ENCODE peak calls at places on chromosomes 13 and 19, in eight cellular contexts. S, D, Z, U, P, X, R and M are unnamed samples.

GRCh38 chr13:94054159-94054558 is 425.3 kb downstream of the DCT start:
- DNase-seq in R (no peak), S (no peak), X (no peak), U (no peak), Z (no peak), P (no peak), D (no peak), M (no peak)

GRCh38 chr13:76012091-76012721 is 376.1 kb downstream of the LMO7 start:
- DNase-seq in R (peak; percentile 34), P (no peak), U (no peak), Z (peak; percentile 53), D (no peak), X (no peak), S (no peak), M (no peak)

GRCh38 chr13:113184568-113185440 is 23.7 kb downstream of the PCID2 start:
- DNase-seq in S (no peak), P (no peak), Z (no peak), R (no peak), D (no peak), U (no peak), X (no peak), M (no peak)

GRCh38 chr19:15104411-15104810 is 2.8 kb upstream of the SYDE1 start:
- DNase-seq in Z (no peak), X (no peak), S (no peak), P (no peak), D (no peak), U (no peak), R (no peak), M (no peak)

GRCh38 chr13:35923347-35923746 is 207.8 kb downstream of the DCLK1 start:
- DNase-seq in U (no peak), P (no peak), R (peak; percentile 56), X (no peak), S (no peak), D (no peak), Z (peak; percentile 65), M (no peak)

GRCh38 chr13:108961542-108962125 is 332.2 kb downstream of the MYO16 start:
- DNase-seq in D (no peak), S (no peak), R (peak; percentile 71), P (no peak), X (peak; percentile 49), U (peak; percentile 74), Z (peak; percentile 74), M (no peak)

GRCh38 chr19:41480336-41480735 is 37.4 kb downstream of the ERICH4 start:
- DNase-seq in X (no peak), D (no peak), R (no peak), P (no peak), Z (no peak), S (no peak), U (no peak), M (no peak)

GRCh38 chr19:12095111-12095790 is 30.7 kb downstream of the ZNF844 start:
- DNase-seq in U (no peak), P (no peak), R (peak; percentile 21), S (no peak), D (no peak), X (no peak), Z (peak; percentile 63), M (no peak)

GRCh38 chr13:48403151-48403631 is 9.7 kb downstream of the LPAR6 start:
- DNase-seq in R (peak; percentile 67), P (no peak), Z (peak; percentile 53), U (no peak), D (no peak), S (no peak), X (no peak), M (no peak)

GRCh38 chr13:38024431-38024830 is 154.9 kb upstream of the TRPC4 start:
- DNase-seq in U (no peak), Z (peak; percentile 42), S (no peak), R (peak; percentile 5), D (no peak), P (no peak), X (no peak), M (no peak)

GRCh38 chr13:85651440-85651839 is 147.8 kb downstream of the SLITRK6 start:
- DNase-seq in S (no peak), Z (no peak), D (no peak), X (no peak), R (no peak), U (no peak), P (no peak), M (no peak)

GRCh38 chr19:53519431-53519830 is 18.5 kb upstream of the ZNF331 start:
- DNase-seq in D (no peak), X (no peak), R (no peak), U (no peak), Z (no peak), P (no peak), S (no peak), M (no peak)

GRCh38 chr13:59633290-59633689 is 530.4 kb downstream of the DIAPH3 start:
- DNase-seq in D (no peak), R (peak; percentile 55), Z (peak; percentile 37), X (no peak), P (no peak), S (no peak), U (no peak), M (no peak)

GRCh38 chr19:49567722-49568454 is 12.5 kb downstream of the NOSIP start:
- DNase-seq in P (peak; percentile 57), U (no peak), R (peak; percentile 47), S (no peak), X (no peak), D (no peak), Z (no peak), M (no peak)

GRCh38 chr19:36139473-36140288 is at the start of gene CAPNS1:
- DNase-seq in P (peak; percentile 98), U (peak; percentile 99), D (peak; percentile 95), Z (peak; percentile 95), X (peak; percentile 92), S (peak; percentile 96), R (peak; percentile 98), M (peak; percentile 99)

GRCh38 chr19:48841571-48841970 is 5.3 kb upstream of the HSD17B14 start:
- DNase-seq in U (no peak), S (no peak), D (no peak), X (no peak), P (no peak), Z (no peak), R (no peak), M (no peak)

GRCh38 chr19:16261584-16262370 is 62.8 kb upstream of the KLF2 start:
- DNase-seq in D (no peak), X (no peak), S (no peak), P (no peak), U (no peak), R (no peak), Z (no peak), M (no peak)

DNA sequence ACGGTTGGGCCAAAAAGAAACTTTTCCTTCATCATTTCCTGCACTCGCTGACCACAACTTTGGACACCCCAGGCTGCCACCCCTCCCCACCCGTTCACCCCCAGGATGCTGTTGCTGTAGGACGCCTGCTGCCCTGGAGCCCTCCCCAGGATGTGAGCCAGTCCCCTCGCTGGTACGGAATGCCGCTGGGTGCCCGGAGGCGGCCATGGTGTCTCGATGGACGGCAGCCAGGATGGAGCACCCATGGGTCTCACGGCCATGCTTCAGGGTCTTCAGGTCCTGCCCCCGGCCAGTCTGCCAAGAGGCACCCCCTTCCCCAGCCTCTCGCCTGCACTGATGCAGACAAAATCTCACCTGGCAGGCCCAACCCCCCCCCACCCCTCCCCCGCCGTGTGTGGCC is 15.4 kb upstream of the CSNK1G2 start:
- DNase-seq in Z (no peak), P (no peak), D (no peak), X (no peak), S (no peak), U (no peak), R (no peak), M (no peak)
- TF ChIP-seq CTCF in Z (no peak), P (no peak), D (no peak), X (no peak), S (no peak), U (no peak), R (no peak), M (no peak)

DNA sequence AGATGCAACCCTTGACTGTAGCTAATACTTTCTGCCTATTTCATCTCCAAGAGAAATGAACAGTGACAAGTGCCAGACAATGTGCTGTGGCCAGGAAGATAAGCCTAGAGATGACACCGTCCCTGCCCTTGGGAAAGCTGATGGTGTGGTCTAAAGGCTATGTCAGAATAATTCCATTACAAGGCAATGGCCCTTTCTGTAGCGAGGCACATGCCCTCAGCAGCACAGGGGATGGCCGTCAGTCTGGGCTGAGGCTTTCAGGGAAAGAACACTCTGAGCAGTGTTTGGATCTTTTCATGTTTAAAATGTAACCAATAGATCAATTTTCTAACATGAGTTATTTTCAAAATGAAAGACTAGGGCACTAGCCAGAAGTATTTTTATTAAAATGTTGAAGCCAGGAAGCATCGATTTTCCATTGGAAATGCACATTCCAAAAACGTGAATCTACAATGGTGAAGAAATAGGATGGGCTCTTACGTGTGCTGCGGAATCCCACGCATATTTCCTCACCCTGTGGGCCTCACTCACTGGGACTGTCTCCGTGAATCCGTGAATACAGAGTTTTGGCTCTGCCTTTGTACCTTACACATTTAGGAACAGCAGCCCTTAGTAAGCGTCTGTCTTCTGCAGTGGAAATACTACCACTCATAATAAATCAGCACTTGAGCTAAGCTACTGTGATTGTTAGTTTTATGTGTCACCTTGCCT is 22.0 kb downstream of the COL4A1 start:
- DNase-seq in R (no peak), P (no peak), S (no peak), U (no peak), X (no peak), D (no peak), Z (peak; percentile 58), M (no peak)
- TF ChIP-seq CTCF in R (no peak), P (no peak), S (no peak), U (no peak), X (no peak), D (no peak), Z (no peak), M (no peak)

DNA sequence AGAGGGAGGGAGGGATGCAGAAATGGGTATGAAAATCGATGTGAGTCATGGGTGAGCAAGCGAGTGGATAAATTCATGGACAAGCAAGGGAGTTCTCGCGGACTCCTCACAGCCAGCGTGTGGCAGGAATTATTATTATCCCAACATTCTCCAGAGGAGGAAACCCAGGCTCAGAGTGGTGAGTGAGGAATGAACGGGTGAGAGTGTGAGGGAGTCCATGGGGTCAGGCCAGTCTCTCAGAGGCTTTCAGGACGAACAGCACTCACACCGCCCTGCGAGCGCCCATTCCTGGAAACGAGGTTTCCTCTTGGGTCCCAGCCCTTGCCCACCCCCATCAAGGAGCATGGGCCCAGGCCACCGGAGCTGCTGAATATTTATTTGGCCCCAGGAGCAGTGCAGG is 6.3 kb upstream of the DNAAF3 start:
- DNase-seq in R (peak; percentile 52), P (no peak), U (no peak), X (no peak), S (no peak), D (no peak), Z (peak; percentile 49), M (no peak)
- TF ChIP-seq CTCF in R (no peak), P (no peak), U (no peak), X (no peak), S (no peak), D (no peak), Z (no peak), M (no peak)

DNA sequence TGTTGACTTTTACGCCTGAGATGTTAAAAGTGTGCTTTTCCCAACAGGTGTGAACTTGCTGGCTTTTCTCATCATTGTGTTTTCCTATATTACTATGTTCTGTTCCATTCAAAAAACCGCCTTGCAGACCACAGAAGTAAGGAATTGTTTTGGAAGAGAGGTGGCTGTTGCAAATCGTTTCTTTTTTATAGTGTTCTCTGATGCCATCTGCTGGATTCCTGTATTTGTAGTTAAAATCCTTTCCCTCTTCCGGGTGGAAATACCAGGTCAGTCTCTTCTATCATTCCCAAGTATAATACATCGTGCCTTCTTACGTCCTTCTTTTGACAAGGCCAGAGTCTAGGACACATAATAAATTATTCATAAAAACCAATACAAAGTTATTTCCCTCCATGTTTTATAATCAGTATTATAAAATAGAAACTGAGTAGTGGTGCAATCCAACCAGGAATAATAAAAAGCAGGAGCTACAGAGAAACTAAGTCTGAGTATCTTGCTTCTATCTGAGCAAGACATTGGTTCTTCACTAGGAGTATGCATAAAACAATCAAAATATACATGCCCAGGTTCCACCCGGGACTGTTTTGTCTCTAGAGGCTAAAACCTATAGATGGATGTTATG is 57.9 kb downstream of the RXFP2 start:
- DNase-seq in P (no peak), Z (peak; percentile 70), R (peak; percentile 69), U (peak; percentile 36), X (no peak), D (no peak), S (no peak), M (no peak)
- TF ChIP-seq CTCF in P (no peak), Z (peak; percentile 50), R (peak; percentile 57), U (peak; percentile 56), X (no peak), D (no peak), S (peak; percentile 50), M (peak; percentile 24)